ENCODE peak calls at places on chromosomes 6 and 20, in ten cellular contexts. K, B, V, G, H, U, O, W, Y and Z are unnamed samples.

GRCh38 chr6:151847064-151847463 is 39.6 kb downstream of the ESR1 start:
- DNase-seq in K (no peak), B (no peak), V (no peak), G (no peak), H (no peak), U (no peak), O (no peak), W (no peak), Y (no peak), Z (no peak)

GRCh38 chr20:2840138-2840966 is at the start of the genes PCED1A and VPS16:
- DNase-seq in K (peak; percentile 99), B (peak; percentile 93), V (peak; percentile 93), G (peak; percentile 93), H (peak; percentile 89), U (peak; percentile 74), O (peak; percentile 99), W (peak; percentile 43), Y (peak; percentile 49), Z (peak; percentile 88)

GRCh38 chr6:12182676-12183075 is 107.5 kb upstream of the EDN1 start:
- DNase-seq in K (no peak), B (no peak), V (no peak), G (no peak), H (no peak), U (no peak), O (no peak), W (no peak), Y (no peak), Z (no peak)

GRCh38 chr20:1188347-1188746 is 3.6 kb upstream of the TMEM74B start:
- DNase-seq in K (no peak), B (no peak), V (no peak), G (no peak), H (no peak), U (no peak), O (no peak), W (no peak), Y (no peak), Z (no peak)

GRCh38 chr6:53313784-53314382 is 34.9 kb downstream of the ELOVL5 start:
- DNase-seq in K (no peak), B (no peak), V (no peak), G (no peak), H (no peak), U (no peak), O (no peak), W (no peak), Y (no peak), Z (no peak)

GRCh38 chr6:80357674-80358073 is 251.2 kb downstream of the BCKDHB start:
- DNase-seq in K (no peak), B (no peak), V (peak; percentile 78), G (no peak), H (no peak), U (no peak), O (no peak), W (no peak), Y (no peak), Z (no peak)

GRCh38 chr6:100665041-100665380 is 200.3 kb upstream of the SIM1 start:
- DNase-seq in K (no peak), B (no peak), V (no peak), G (no peak), H (no peak), U (no peak), O (no peak), W (peak; percentile 59), Y (no peak), Z (peak; percentile 19)

GRCh38 chr20:50848846-50849673 is 54.2 kb downstream of the BCAS4 start:
- DNase-seq in K (no peak), B (peak; percentile 51), V (no peak), G (no peak), H (peak; percentile 53), U (no peak), O (peak; percentile 75), W (no peak), Y (no peak), Z (peak; percentile 39)

DNA sequence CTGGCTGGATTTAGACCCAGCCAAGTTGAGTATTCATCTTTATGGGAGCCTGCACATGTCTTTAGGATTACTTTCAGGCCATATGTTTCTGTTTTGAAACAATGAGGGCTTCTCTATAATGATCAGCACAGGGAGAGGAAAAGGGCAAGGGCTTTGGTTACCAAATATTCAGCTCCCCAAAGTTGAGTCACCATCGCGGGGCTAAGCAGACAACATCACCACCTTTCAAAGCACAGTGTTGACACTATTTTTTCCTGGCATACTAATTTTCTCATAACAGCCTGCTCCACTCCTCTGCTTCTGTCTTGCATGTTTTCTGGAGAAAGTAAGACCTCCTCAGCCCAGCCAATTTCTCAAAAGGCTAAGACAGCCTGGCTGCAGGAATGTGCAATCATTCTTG is 4.9 kb downstream of the SCML4 start:
- DNase-seq in K (no peak), B (no peak), V (no peak), G (no peak), H (no peak), U (no peak), O (no peak), W (no peak), Y (no peak), Z (no peak)
- TF ChIP-seq EP300 in K (no peak), B (no peak), V (no peak), G (no peak), H (no peak), U (no peak), O (no peak), W (no peak), Y (no peak), Z (no peak)

GRCh38 chr6:57209030-57209429 is 13.1 kb downstream of the RAB23 start:
- DNase-seq in K (no peak), B (no peak), V (no peak), G (no peak), H (no peak), U (no peak), O (no peak), W (no peak), Y (no peak), Z (no peak)

GRCh38 chr6:57205550-57206328 is 16.4 kb downstream of the RAB23 start:
- DNase-seq in K (no peak), B (no peak), V (no peak), G (no peak), H (no peak), U (no peak), O (no peak), W (no peak), Y (no peak), Z (no peak)

GRCh38 chr6:57207872-57208271 is 14.2 kb downstream of the RAB23 start:
- DNase-seq in K (no peak), B (no peak), V (no peak), G (no peak), H (no peak), U (no peak), O (no peak), W (no peak), Y (no peak), Z (no peak)

GRCh38 chr6:57210060-57210459 is 12.0 kb downstream of the RAB23 start:
- DNase-seq in K (no peak), B (no peak), V (no peak), G (no peak), H (no peak), U (no peak), O (no peak), W (no peak), Y (no peak), Z (no peak)

DNA sequence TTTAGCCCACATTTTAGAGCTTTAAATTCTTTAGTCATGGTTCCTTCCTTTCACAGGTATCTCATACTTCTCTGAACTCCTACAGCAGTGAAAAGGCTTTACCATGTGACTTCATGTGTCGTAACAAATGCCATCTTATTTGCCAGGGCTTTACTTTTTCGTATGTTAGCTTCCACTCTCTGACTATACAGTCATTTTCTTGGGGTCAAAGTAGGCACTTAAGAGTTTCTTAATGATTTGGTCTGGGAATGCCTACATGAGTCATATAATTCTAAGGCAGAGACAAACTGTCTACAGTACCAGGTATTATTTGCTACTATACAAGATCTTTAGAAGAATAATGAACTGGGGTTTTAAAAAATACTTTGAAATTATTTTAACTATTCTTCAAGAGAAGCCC is 15.0 kb downstream of the RAB23 start:
- DNase-seq in K (no peak), B (no peak), V (no peak), G (no peak), H (no peak), U (no peak), O (no peak), W (no peak), Y (no peak), Z (no peak)
- H3K4me3 ChIP-seq in K (no peak overlapping the region), B (no peak overlapping the region), V (no peak overlapping the region), G (no peak overlapping the region), H (no peak overlapping the region), U (no peak overlapping the region), O (no peak overlapping the region), W (no peak overlapping the region), Y (no peak overlapping the region), Z (no peak overlapping the region)

GRCh38 chr20:32329817-32330554 is 28.1 kb upstream of the ASXL1 start:
- DNase-seq in K (no peak), B (no peak), V (no peak), G (no peak), H (no peak), U (no peak), O (no peak), W (no peak), Y (no peak), Z (no peak)

GRCh38 chr20:32330555-32330897 is 27.6 kb upstream of the ASXL1 start:
- DNase-seq in K (no peak), B (no peak), V (no peak), G (no peak), H (no peak), U (no peak), O (no peak), W (no peak), Y (no peak), Z (no peak)

GRCh38 chr20:32333181-32333987 is 24.7 kb upstream of the ASXL1 start:
- DNase-seq in K (no peak), B (no peak), V (no peak), G (no peak), H (no peak), U (no peak), O (no peak), W (peak; percentile 81), Y (no peak), Z (peak; percentile 18)

GRCh38 chr20:32333988-32334885 is 23.9 kb upstream of the ASXL1 start:
- DNase-seq in K (no peak), B (no peak), V (peak; percentile 69), G (no peak), H (peak; percentile 80), U (no peak), O (peak; percentile 82), W (no peak), Y (no peak), Z (peak; percentile 80)

GRCh38 chr20:32332614-32333013 is 25.5 kb upstream of the ASXL1 start:
- DNase-seq in K (no peak), B (no peak), V (no peak), G (no peak), H (peak; percentile 60), U (no peak), O (no peak), W (no peak), Y (no peak), Z (peak; percentile 20)
- TF ChIP-seq EP300 in K (no peak), B (no peak), V (no peak), G (no peak), H (no peak), U (no peak), O (no peak), W (no peak), Y (no peak), Z (no peak)

GRCh38 chr6:16800942-16801341 is 39.7 kb upstream of the ATXN1 start:
- DNase-seq in K (no peak), B (no peak), V (no peak), G (no peak), H (no peak), U (no peak), O (no peak), W (no peak), Y (no peak), Z (no peak)

GRCh38 chr6:16804007-16804303 is 42.7 kb upstream of the ATXN1 start:
- DNase-seq in K (no peak), B (no peak), V (no peak), G (no peak), H (no peak), U (no peak), O (no peak), W (no peak), Y (no peak), Z (no peak)

GRCh38 chr6:16802071-16802470 is 40.8 kb upstream of the ATXN1 start:
- DNase-seq in K (no peak), B (no peak), V (no peak), G (no peak), H (no peak), U (no peak), O (no peak), W (no peak), Y (no peak), Z (no peak)

GRCh38 chr6:16803294-16804006 is 42.2 kb upstream of the ATXN1 start:
- DNase-seq in K (no peak), B (peak; percentile 46), V (peak; percentile 82), G (no peak), H (no peak), U (no peak), O (peak; percentile 34), W (no peak), Y (peak; percentile 74), Z (peak; percentile 14)

GRCh38 chr6:16799279-16800193 is 38.3 kb upstream of the ATXN1 start:
- DNase-seq in K (peak; percentile 57), B (no peak), V (no peak), G (no peak), H (no peak), U (no peak), O (no peak), W (no peak), Y (no peak), Z (no peak)
- H3K4me3 ChIP-seq in K (no peak overlapping the region), B (no peak overlapping the region), V (no peak overlapping the region), G (no peak overlapping the region), H (no peak overlapping the region), U (no peak overlapping the region), O (no peak overlapping the region), W (no peak overlapping the region), Y (no peak overlapping the region), Z (no peak overlapping the region)